ENCODE peak calls at places on chromosomes 13 and 19, in six cellular contexts. T is right cardiac atrium, A is uterus, V is MM.1S, C is neuronal stem cell, G is body of pancreas. W is an unnamed sample. For H3K4me1, the result is how much of the 10 kb centered on the place peaks cover.

GRCh38 chr13:111846396-111847174 is 220.4 kb upstream of the SOX1 start:
- DNase-seq in T (no peak), G (no peak), A (no peak), V (no peak), C (no peak), W (peak)

GRCh38 chr19:49153167-49153809 is 1.9 kb downstream of the HRC start:
- DNase-seq in V (no peak), T (no peak), G (no peak), C (no peak), A (no peak), W (no peak)

GRCh38 chr13:42039457-42039945 is 8.9 kb upstream of the DGKH start:
- DNase-seq in T (no peak), V (no peak), A (peak), G (no peak), C (peak), W (no peak)

GRCh38 chr19:41431426-41432386 is 4.5 kb upstream of the B3GNT8 start:
- DNase-seq in G (peak), C (no peak), V (no peak), T (peak), A (no peak), W (no peak)

GRCh38 chr19:35736913-35737886 is 5.1 kb downstream of the IGFLR1 start:
- DNase-seq in A (no peak), C (no peak), T (no peak), V (no peak), G (no peak), W (no peak)

GRCh38 chr13:67230243-67230773 is at the start of gene PCDH9:
- DNase-seq in G (peak), T (peak), C (peak), V (peak), A (peak), W (peak)

GRCh38 chr19:15091918-15092753 is 10.1 kb downstream of the OR1I1 start:
- DNase-seq in G (peak), T (no peak), C (peak), A (peak), V (peak), W (peak)

GRCh38 chr13:41268764-41269163 is 5.4 kb upstream of the MTRF1 start:
- DNase-seq in G (no peak), C (peak), V (no peak), A (no peak), T (no peak), W (no peak)

GRCh38 chr19:51511353-51511752 is 9.8 kb upstream of the SIGLEC12 start:
- DNase-seq in A (no peak), T (no peak), G (no peak), V (no peak), C (no peak), W (peak)

GRCh38 chr13:78657699-78658629 is 991 bp downstream of the OBI1 start:
- DNase-seq in G (no peak), C (peak), T (no peak), A (no peak), V (peak), W (peak)

GRCh38 chr13:95509521-95510315 is 42.8 kb upstream of the CLDN10 start:
- DNase-seq in G (no peak), C (no peak), V (no peak), A (no peak), T (no peak), W (no peak)

GRCh38 chr19:48999481-49000325 is 6.0 kb downstream of the RUVBL2 start:
- DNase-seq in G (peak), A (no peak), C (peak), T (peak), V (peak), W (peak)

GRCh38 chr13:43304449-43304848 is 281.1 kb downstream of the DNAJC15 start:
- DNase-seq in V (no peak), C (no peak), T (no peak), G (no peak), A (no peak), W (no peak)

GRCh38 chr13:43307921-43308433 is 284.6 kb downstream of the DNAJC15 start:
- DNase-seq in G (peak), V (no peak), T (peak), C (no peak), A (peak), W (peak)

GRCh38 chr19:7705387-7706187 is 3.7 kb upstream of the FCER2 start:
- DNase-seq in A (no peak), T (peak), G (peak), V (no peak), C (no peak), W (no peak)

GRCh38 chr13:43085545-43085944 is 62.2 kb downstream of the DNAJC15 start:
- DNase-seq in A (no peak), T (no peak), G (no peak), C (no peak), V (no peak), W (no peak)

GRCh38 chr19:42053037-42053935 is 16.7 kb downstream of the GRIK5 start:
- DNase-seq in C (no peak), V (no peak), G (no peak), A (no peak), T (no peak), W (no peak)

GRCh38 chr13:22703601-22704209 is 477.1 kb upstream of the SGCG start:
- DNase-seq in C (no peak), A (no peak), G (no peak), T (no peak), V (no peak), W (no peak)

GRCh38 chr13:46010148-46010547 is 42.4 kb downstream of the ZC3H13 start:
- DNase-seq in G (no peak), A (no peak), C (no peak), T (no peak), V (no peak), W (no peak)

GRCh38 chr13:54709546-54709945 is 1680.9 kb downstream of the OLFM4 start:
- DNase-seq in G (no peak), C (no peak), V (no peak), A (no peak), T (no peak), W (no peak)

GRCh38 chr19:23345838-23346237 is 49.4 kb downstream of the ZNF91 start:
- DNase-seq in V (no peak), G (no peak), T (no peak), A (no peak), C (no peak), W (no peak)

GRCh38 chr19:29727906-29728305 is 12.8 kb upstream of the C19orf12 start:
- DNase-seq in C (no peak), T (no peak), V (no peak), A (no peak), G (no peak), W (no peak)

GRCh38 chr13:95870421-95870820 is 182.8 kb downstream of the UGGT2 start:
- DNase-seq in C (no peak), G (no peak), V (no peak), T (no peak), A (no peak), W (no peak)

GRCh38 chr19:35304036-35304435 is 12.1 kb downstream of the MAG start:
- DNase-seq in V (no peak), T (no peak), A (no peak), C (no peak), G (no peak), W (no peak)

GRCh38 chr13:99467764-99468163 is 33.5 kb upstream of the TM9SF2 start:
- DNase-seq in T (no peak), C (no peak), V (no peak), A (no peak), G (peak), W (no peak)

GRCh38 chr19:50184196-50184595 is 19.2 kb upstream of the MYH14 start:
- DNase-seq in T (no peak), G (no peak), C (no peak), V (no peak), A (no peak), W (no peak)

GRCh38 chr13:113581871-113582270 is 2.7 kb upstream of the TFDP1 start:
- DNase-seq in A (no peak), V (no peak), G (no peak), C (no peak), T (no peak), W (peak)

GRCh38 chr19:55623130-55623868 is 1.1 kb downstream of the ZNF784 start:
- DNase-seq in C (no peak), G (no peak), A (no peak), V (no peak), T (peak), W (no peak)
- H3K4me3 ChIP-seq in C (peak), G (no peak), A (no peak), V (no peak), T (peak), W (no peak)

GRCh38 chr19:1655131-1655981 is 2.9 kb upstream of the TCF3 start:
- DNase-seq in A (no peak), C (no peak), G (no peak), V (no peak), T (no peak), W (no peak)

GRCh38 chr19:1651548-1652394 is 644 bp downstream of the TCF3 start:
- DNase-seq in A (peak), G (peak), T (peak), V (peak), C (peak), W (no peak)

GRCh38 chr19:1654178-1654792 is 1.9 kb upstream of the TCF3 start:
- DNase-seq in C (no peak), V (no peak), A (no peak), G (no peak), T (no peak), W (no peak)

GRCh38 chr19:1652471-1653299 is at the start of gene TCF3:
- DNase-seq in T (peak), V (peak), C (peak), G (peak), A (peak), W (peak)

GRCh38 chr19:1653300-1653628 is 849 bp upstream of the TCF3 start:
- DNase-seq in G (no peak), T (no peak), V (no peak), C (no peak), A (no peak), W (no peak)
- H3K4me1 ChIP-seq in G (under half), T (under half), V (under half), C (under half), A (under half), W (under half)

GRCh38 chr19:45645631-45646344 is 6.6 kb upstream of the EML2 start:
- DNase-seq in G (peak), C (no peak), V (peak), T (peak), A (peak), W (peak)
- H3K4me3 ChIP-seq in G (no peak), C (peak), V (peak), T (peak), A (peak), W (peak)

GRCh38 chr13:98334620-98335205 is 157.6 kb upstream of the RNF113B start:
- DNase-seq in G (no peak), C (no peak), T (no peak), A (no peak), V (no peak), W (no peak)
- H3K4me1 ChIP-seq in G (under half), C (under half), T (under half), A (under half), V (under half), W (under half)

GRCh38 chr19:46606019-46606418 is 4.9 kb downstream of the CALM3 start:
- DNase-seq in V (no peak), G (no peak), A (no peak), C (no peak), T (no peak), W (no peak)
- H3K4me3 ChIP-seq in V (no peak), G (no peak), A (no peak), C (no peak), T (no peak), W (no peak)

DNA sequence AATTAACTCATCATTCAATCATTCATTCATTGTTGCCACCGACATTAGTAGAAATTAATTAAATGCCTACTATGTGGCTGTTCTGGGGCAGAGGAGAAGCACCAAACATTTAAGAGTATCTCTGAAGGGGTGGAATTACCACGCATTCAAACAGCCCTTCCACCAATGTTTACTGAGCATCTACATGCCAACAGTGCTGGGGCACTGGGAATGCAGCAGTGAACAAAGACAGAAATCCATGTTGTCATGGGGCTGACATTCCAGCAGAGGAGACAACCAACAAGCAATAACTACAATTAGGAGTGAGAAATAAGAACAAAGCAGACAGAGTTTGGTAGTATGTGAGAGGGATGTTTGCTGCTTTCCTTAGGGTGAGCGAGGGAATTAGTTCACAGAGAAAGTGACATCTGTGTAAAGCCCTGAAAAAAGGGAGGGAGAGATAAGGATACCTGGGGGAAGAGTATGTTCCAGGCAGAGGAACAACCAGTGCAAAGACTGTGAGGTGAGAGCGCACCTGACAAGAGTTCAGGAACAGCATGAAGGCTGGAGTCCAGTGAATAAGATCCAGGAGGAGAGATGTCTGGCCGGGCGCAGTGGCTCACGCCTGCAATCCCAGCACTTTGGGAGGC is 1.3 kb upstream of the PAK4 start:
- DNase-seq in A (no peak), C (no peak), G (no peak), V (no peak), T (no peak), W (no peak)
- H3K4me1 ChIP-seq in A (under half), C (under half), G (under half), V (under half), T (under half), W (under half)

GRCh38 chr19:3183721-3184641 is 1.7 kb upstream of the NCLN start:
- DNase-seq in V (no peak), G (no peak), C (no peak), T (peak), A (no peak), W (no peak)
- H3K4me3 ChIP-seq in V (no peak), G (no peak), C (no peak), T (no peak), A (no peak), W (no peak)

GRCh38 chr13:71580614-71581013 is 286.4 kb downstream of the DACH1 start:
- DNase-seq in C (no peak), G (no peak), T (no peak), A (no peak), V (no peak), W (no peak)
- H3K4me1 ChIP-seq in C (under half), G (under half), T (under half), A (under half), V (under half), W (under half)

GRCh38 chr19:58153386-58153785 is 2.8 kb upstream of the ZNF329 start:
- DNase-seq in T (no peak), A (no peak), C (no peak), V (no peak), G (no peak), W (no peak)

GRCh38 chr19:58150328-58150921 is at the start of gene ZNF329:
- DNase-seq in V (peak), G (peak), T (peak), C (peak), A (peak), W (no peak)

GRCh38 chr19:58157045-58157728 is 6.6 kb upstream of the ZNF329 start:
- DNase-seq in C (no peak), A (no peak), T (no peak), G (no peak), V (no peak), W (no peak)

GRCh38 chr19:58154287-58154678 is 3.7 kb upstream of the ZNF329 start:
- DNase-seq in T (peak), A (peak), G (peak), V (no peak), C (no peak), W (no peak)

DNA sequence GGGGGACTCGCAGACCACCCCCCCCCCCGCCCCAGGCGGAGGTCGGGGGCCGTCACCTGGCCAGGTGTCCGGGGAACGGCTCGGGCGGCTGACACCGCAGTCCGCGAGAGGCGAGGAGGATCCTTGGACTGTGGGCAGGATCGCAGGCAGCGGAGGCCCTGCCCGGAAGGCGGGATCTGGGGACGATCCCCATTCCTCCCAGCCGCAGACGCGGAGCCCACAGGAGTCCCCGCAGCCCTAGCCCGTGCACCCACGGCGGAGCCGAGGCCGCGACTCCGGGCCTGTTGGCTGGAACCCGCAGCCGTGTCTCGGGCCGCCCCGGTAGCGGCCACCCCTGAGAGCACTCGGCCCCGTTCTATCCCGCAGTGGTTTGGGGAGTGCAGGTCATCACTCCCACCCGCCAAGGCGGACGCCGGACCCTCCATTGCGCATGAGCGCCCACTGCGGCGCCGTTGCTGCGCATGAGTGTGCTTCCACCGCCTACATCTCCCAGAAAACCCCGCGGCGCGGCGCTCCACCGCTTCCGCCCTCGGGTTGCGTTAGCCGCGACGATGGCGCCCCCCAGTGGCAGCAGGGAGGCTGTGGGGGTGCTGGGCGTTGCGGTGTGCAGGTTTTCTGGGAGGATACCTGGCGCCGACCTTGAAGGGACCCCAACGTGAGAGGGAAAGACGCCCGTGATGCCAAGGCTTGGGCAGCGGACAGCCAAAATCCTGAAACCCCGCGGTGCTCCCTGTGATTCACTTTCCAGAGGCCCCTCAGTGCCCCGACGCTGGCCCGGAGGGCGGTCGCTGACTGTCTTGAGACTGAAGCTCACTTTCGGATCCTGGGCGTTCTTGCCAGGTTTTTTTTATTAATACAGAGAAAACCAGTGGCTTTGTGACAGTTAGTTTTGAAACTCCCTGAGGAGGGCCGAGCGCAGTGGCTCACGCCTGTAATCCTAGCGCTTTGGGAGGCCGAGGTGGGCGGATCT is 4.4 kb upstream of the ZNF329 start:
- DNase-seq in V (peak), A (peak), C (peak), T (peak), G (peak), W (peak)
- H3K4me3 ChIP-seq in V (peak), A (peak), C (peak), T (peak), G (peak), W (peak)

W was measured in HAP-1.